ENCODE peak calls at places on chromosomes 13 and 19, in five cellular contexts. J is endothelial cell of umbilical vein, A is IMR-90, N is HCT116, F is mesendoderm. Z is an unnamed sample.

GRCh38 chr13:26508885-26509284 is 48.6 kb upstream of the WASF3 start:
- DNase-seq in N (no peak), A (peak; percentile 95), F (no peak), J (no peak), Z (peak; percentile 72)

GRCh38 chr13:34878354-34878753 is 63.7 kb upstream of the NBEA start:
- DNase-seq in F (no peak), J (peak; percentile 21), A (no peak), N (no peak), Z (no peak)

GRCh38 chr13:105848494-105848893 is 687.0 kb downstream of the EFNB2 start:
- DNase-seq in N (no peak), A (no peak), F (no peak), J (no peak), Z (no peak)

GRCh38 chr19:49894879-49895565 is 1.7 kb downstream of the IL4I1 start:
- DNase-seq in N (no peak), F (no peak), J (no peak), A (no peak), Z (no peak)

GRCh38 chr19:38634757-38635482 is 12.5 kb upstream of the ACTN4 start:
- DNase-seq in J (peak; percentile 64), A (peak; percentile 54), N (no peak), F (peak; percentile 74), Z (peak; percentile 89)

GRCh38 chr13:33676700-33677048 is 141.3 kb upstream of the RFC3 start:
- DNase-seq in J (peak; percentile 39), A (peak; percentile 21), F (peak; percentile 37), N (no peak), Z (peak; percentile 95)

GRCh38 chr13:37313383-37313782 is 207.9 kb upstream of the CSNK1A1L start:
- DNase-seq in N (no peak), A (peak; percentile 92), F (no peak), J (no peak), Z (peak; percentile 49)

GRCh38 chr19:10533656-10534386 is 9.9 kb upstream of the ATG4D start:
- DNase-seq in A (peak; percentile 88), F (no peak), N (no peak), J (peak; percentile 7), Z (peak; percentile 82)

GRCh38 chr13:47480941-47481340 is 520.1 kb downstream of the SUCLA2 start:
- DNase-seq in A (no peak), N (no peak), F (peak; percentile 44), J (no peak), Z (no peak)

GRCh38 chr13:46211116-46211515 is 612 bp upstream of the LRRC63 start:
- DNase-seq in N (no peak), F (peak; percentile 8), A (no peak), J (peak; percentile 3), Z (no peak)

GRCh38 chr19:16957151-16957662 is 68.4 kb downstream of the F2RL3 start:
- DNase-seq in J (no peak), A (no peak), F (no peak), N (no peak), Z (no peak)

GRCh38 chr19:44548736-44549135 is 19.3 kb upstream of the CEACAM20 start:
- DNase-seq in F (no peak), A (peak; percentile 51), N (no peak), J (no peak), Z (peak; percentile 73)

DNA sequence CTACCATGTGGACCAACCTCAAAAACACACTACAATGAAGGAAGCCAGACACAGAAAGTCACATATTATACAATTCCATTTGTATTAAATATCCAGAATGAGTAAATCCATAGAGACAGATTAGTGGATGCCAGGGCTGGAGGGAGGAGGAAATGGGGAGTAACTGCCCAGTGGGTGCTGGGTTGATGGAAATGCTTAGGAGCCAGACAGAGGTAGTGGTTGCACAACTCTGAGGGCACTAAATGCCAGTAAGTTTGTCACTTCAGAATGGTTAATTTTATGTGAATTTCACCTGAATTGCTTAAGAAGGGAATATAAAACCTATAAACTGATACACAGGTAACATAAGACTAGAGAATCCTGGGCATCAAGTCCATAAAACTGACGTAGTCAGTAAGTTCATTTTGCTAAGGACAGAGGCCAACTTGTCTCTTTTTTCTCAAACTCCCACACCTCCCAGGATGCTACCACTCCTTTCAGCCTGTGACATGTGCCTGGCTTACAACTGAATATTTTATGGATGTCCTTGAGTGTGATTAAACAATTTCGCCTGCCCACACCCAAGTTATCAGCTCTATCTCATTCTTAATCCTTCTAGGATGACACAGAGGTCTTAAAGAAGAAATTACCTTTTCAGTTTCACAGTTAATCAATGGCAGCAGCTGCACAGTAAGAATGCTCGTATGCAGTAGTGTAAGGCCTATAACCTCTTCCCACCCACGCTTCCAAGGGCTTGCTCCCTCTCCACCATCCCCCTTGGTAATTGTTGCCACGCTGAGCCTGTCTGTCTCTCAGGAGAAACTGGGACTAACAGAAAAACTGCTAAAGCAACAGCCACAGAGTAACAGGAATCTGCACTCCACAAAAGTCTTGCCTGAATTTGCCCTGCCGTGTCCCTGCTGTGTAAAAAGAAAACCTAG is 5.9 kb upstream of the MLNR start:
- DNase-seq in F (no peak), N (no peak), A (no peak), J (no peak), Z (peak; percentile 64)
- H3K4me2 ChIP-seq in F (no peak overlapping the region), N (peak overlapping the region; percentile 18), A (no peak overlapping the region), J (no peak overlapping the region), Z (no peak overlapping the region)

DNA sequence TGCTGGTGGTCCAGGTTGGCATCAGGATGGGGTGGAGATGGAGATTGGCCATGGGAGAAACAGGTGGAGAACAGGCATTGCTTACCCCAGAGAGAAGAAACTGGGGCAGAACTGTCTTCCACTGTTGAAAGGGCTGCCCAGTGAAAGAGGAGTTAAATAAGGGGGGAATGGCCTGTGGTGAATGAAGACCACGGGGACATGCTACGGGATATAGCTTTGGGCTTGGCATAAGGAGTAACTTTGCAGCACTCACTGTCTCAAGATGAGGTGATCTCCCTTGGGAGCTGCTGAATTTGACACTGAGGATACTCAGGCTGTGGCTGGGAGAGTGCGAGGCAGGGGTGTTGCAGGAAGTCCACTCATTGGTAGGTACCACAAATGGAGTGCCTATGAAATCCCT is 10.6 kb upstream of the GPR18 start:
- DNase-seq in A (no peak), F (no peak), N (no peak), J (no peak), Z (no peak)
- H3K27ac ChIP-seq in A (no peak overlapping the region), F (no peak overlapping the region), N (no peak overlapping the region), J (no peak overlapping the region), Z (no peak overlapping the region)

GRCh38 chr13:24022568-24022967 is 125.3 kb upstream of the C1QTNF9B start:
- DNase-seq in J (no peak), F (no peak), N (no peak), A (peak; percentile 50), Z (no peak)
- H3K4me2 ChIP-seq in J (no peak overlapping the region), F (no peak overlapping the region), N (no peak overlapping the region), A (no peak overlapping the region), Z (no peak overlapping the region)

DNA sequence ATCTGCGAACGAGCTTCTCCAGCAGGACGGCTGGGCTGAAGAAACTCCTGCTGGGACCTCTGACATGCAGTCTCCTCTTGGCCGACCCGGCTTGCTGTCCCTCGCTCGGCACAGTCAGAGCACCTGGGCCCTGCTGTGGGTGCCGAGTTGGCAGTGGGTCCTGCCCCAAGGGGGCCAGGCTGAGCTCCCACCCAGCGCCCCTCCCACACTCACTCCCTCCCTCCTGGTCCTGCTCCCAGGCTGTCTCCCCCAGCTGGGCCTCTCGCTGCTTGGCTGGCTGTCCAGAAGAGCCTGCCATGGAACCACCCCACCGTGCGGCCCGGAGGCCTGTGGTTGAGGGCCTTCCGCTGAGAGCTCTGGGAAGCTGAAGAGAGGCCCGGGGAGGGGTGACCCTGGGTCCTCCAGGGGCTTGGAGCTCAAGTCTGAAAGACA is 6.0 kb downstream of the AKT2 start:
- DNase-seq in J (no peak), N (no peak), F (no peak), A (peak; percentile 38), Z (no peak)
- H3K27ac ChIP-seq in J (no peak overlapping the region), N (no peak overlapping the region), F (no peak overlapping the region), A (no peak overlapping the region), Z (peak overlapping the region; percentile 51)

GRCh38 chr19:2592824-2593223 is 109.7 kb downstream of the GNG7 start:
- DNase-seq in J (no peak), A (no peak), F (no peak), N (no peak), Z (no peak)
- H3K4me2 ChIP-seq in J (no peak overlapping the region), A (no peak overlapping the region), F (no peak overlapping the region), N (no peak overlapping the region), Z (no peak overlapping the region)